ENCODE peak calls at places on chromosomes 4 and X, in five cellular contexts. F is pancreas; G is testis; K is stomach; L is CD4-positive, CD25-positive, alpha-beta regulatory T cell. S is an unnamed sample.

GRCh38 chrX:17022205-17022604 is 75.7 kb downstream of the REPS2 start:
- DNase-seq in F (no peak), G (no peak), K (no peak), L (no peak), S (no peak)

GRCh38 chr4:182101618-182102017 is 141.6 kb upstream of the TENM3 start:
- DNase-seq in F (no peak), G (no peak), K (no peak), L (no peak), S (no peak)

GRCh38 chrX:85244411-85245210 is 820 bp downstream of the ZNF711 start:
- DNase-seq in F (peak), G (peak), K (no peak), L (no peak), S (peak)

GRCh38 chr4:590313-590841 is 14.3 kb upstream of the TMEM271 start:
- DNase-seq in F (no peak), G (no peak), K (no peak), L (no peak), S (no peak)

GRCh38 chrX:150574824-150575409 is 6.5 kb downstream of the MTM1 start:
- DNase-seq in F (no peak), G (no peak), K (no peak), L (peak), S (no peak)

GRCh38 chrX:139691843-139692505 is 16.0 kb downstream of the MCF2 start:
- DNase-seq in F (peak), G (no peak), K (no peak), L (no peak), S (no peak)

GRCh38 chrX:9770319-9770718 is 4.7 kb upstream of the GPR143 start:
- DNase-seq in F (no peak), G (no peak), K (no peak), L (no peak), S (no peak)

GRCh38 chr4:123825596-123826291 is 429.1 kb downstream of the SPRY1 start:
- DNase-seq in F (no peak), G (no peak), K (no peak), L (no peak), S (no peak)

GRCh38 chr4:74311696-74312313 is 3.5 kb downstream of the EPGN start:
- DNase-seq in F (no peak), G (peak), K (no peak), L (peak), S (peak)

GRCh38 chr4:152539556-152540292 is 3.8 kb upstream of the FBXW7 start:
- DNase-seq in F (peak), G (no peak), K (no peak), L (no peak), S (no peak)

GRCh38 chr4:5746829-5747745 is 36.1 kb downstream of the EVC start:
- DNase-seq in F (no peak), G (no peak), K (no peak), L (no peak), S (no peak)

GRCh38 chr4:141730805-141731204 is 94.4 kb downstream of the IL15 start:
- DNase-seq in F (no peak), G (no peak), K (no peak), L (no peak), S (no peak)

GRCh38 chr4:111937368-111937767 is 207.9 kb upstream of the FAM241A start:
- DNase-seq in F (no peak), G (no peak), K (no peak), L (no peak), S (peak)

GRCh38 chrX:9033989-9034388 is at the start of gene FAM9B:
- DNase-seq in F (peak), G (peak), K (no peak), L (no peak), S (no peak)

GRCh38 chrX:151151668-151152267 is 24.6 kb upstream of the GPR50 start:
- DNase-seq in F (no peak), G (peak), K (no peak), L (peak), S (peak)

GRCh38 chrX:109863811-109864210 is 130.8 kb upstream of the ACSL4 start:
- DNase-seq in F (no peak), G (no peak), K (no peak), L (no peak), S (no peak)

GRCh38 chr4:76601791-76602190 is 166.8 kb downstream of the SHROOM3 start:
- DNase-seq in F (no peak), G (no peak), K (no peak), L (no peak), S (no peak)

GRCh38 chrX:22135994-22136684 is 104.0 kb downstream of the PHEX start:
- DNase-seq in F (no peak), G (peak), K (no peak), L (peak), S (peak)

GRCh38 chr4:183860726-183861125 is 44.4 kb upstream of the STOX2 start:
- DNase-seq in F (no peak), G (peak), K (no peak), L (no peak), S (peak)

GRCh38 chr4:111979921-111980320 is 165.3 kb upstream of the FAM241A start:
- DNase-seq in F (no peak), G (no peak), K (no peak), L (no peak), S (no peak)

GRCh38 chrX:137424679-137425078 is 141.2 kb upstream of the ZIC3 start:
- DNase-seq in F (no peak), G (no peak), K (no peak), L (no peak), S (no peak)

GRCh38 chr4:108988514-108989195 is 225.8 kb upstream of the ETNPPL start:
- DNase-seq in F (no peak), G (no peak), K (no peak), L (no peak), S (no peak)

GRCh38 chr4:3706111-3706511 is 60.1 kb upstream of the ADRA2C start:
- DNase-seq in F (no peak), G (no peak), K (no peak), L (no peak), S (no peak)

GRCh38 chr4:16225681-16225995 is 633 bp downstream of the TAPT1 start:
- DNase-seq in F (no peak), G (no peak), K (no peak), L (no peak), S (no peak)

GRCh38 chr4:16225996-16226815 is at the start of gene TAPT1:
- DNase-seq in F (peak), G (peak), K (peak), L (peak), S (peak)

GRCh38 chr4:16224264-16224663 is 2.0 kb downstream of the TAPT1 start:
- DNase-seq in F (no peak), G (peak), K (no peak), L (peak), S (no peak)

GRCh38 chr4:16224669-16225068 is 1.6 kb downstream of the TAPT1 start:
- DNase-seq in F (no peak), G (no peak), K (no peak), L (peak), S (no peak)

GRCh38 chr4:16225139-16225538 is 1.1 kb downstream of the TAPT1 start:
- DNase-seq in F (no peak), G (no peak), K (no peak), L (peak), S (no peak)
- H3K27ac ChIP-seq in F (no peak), G (peak), K (no peak), L (peak), S (no peak)

GRCh38 chr4:25872851-25873631 is 10.3 kb upstream of the SEL1L3 start:
- DNase-seq in F (no peak), G (no peak), K (no peak), L (no peak), S (no peak)

GRCh38 chr4:25870081-25870480 is 7.3 kb upstream of the SEL1L3 start:
- DNase-seq in F (no peak), G (no peak), K (no peak), L (no peak), S (no peak)

GRCh38 chr4:25875281-25875745 is 12.5 kb upstream of the SEL1L3 start:
- DNase-seq in F (no peak), G (no peak), K (no peak), L (no peak), S (no peak)

GRCh38 chr4:25874641-25875040 is 11.9 kb upstream of the SEL1L3 start:
- DNase-seq in F (no peak), G (no peak), K (no peak), L (no peak), S (no peak)

DNA sequence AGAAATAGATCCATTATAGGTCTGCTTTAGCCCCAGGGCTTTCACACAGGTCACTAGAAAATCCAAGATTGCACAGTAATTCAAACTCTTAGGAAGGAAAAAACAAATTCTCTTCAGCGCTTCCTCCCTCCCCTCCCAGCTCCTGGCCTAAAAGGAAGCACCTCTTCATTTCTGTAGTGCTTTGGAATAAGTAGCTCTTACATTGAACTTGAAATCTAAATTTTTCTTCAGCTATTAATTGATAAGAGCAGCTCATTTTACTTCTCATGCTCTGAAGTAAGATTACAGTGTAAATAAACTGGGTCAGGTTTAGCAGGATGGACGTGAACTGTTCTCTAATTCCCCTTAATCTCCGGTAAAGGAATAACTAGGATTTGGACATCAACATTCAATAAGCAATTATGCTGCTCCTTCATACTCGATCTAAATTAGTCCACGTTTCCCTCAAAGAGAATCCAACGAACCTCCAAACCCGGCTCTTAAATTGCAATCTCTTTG is 10.9 kb upstream of the SEL1L3 start:
- DNase-seq in F (no peak), G (no peak), K (no peak), L (no peak), S (no peak)
- H3K27ac ChIP-seq in F (no peak), G (no peak), K (no peak), L (no peak), S (no peak)

GRCh38 chr4:185108185-185108584 is 34.9 kb upstream of the SLC25A4 start:
- DNase-seq in F (no peak), G (no peak), K (no peak), L (no peak), S (no peak)

GRCh38 chr4:185110375-185110823 is 32.7 kb upstream of the SLC25A4 start:
- DNase-seq in F (peak), G (no peak), K (peak), L (no peak), S (no peak)

GRCh38 chr4:185109736-185110135 is 33.3 kb upstream of the SLC25A4 start:
- DNase-seq in F (no peak), G (no peak), K (no peak), L (no peak), S (no peak)

GRCh38 chr4:185106353-185106752 is 36.7 kb upstream of the SLC25A4 start:
- DNase-seq in F (no peak), G (no peak), K (no peak), L (no peak), S (no peak)

GRCh38 chr4:185108669-185109068 is 34.4 kb upstream of the SLC25A4 start:
- DNase-seq in F (no peak), G (no peak), K (peak), L (no peak), S (no peak)
- H3K27ac ChIP-seq in F (peak), G (no peak), K (no peak), L (no peak), S (no peak)

GRCh38 chr4:128661529-128661928 is 148.0 kb upstream of the JADE1 start:
- DNase-seq in F (no peak), G (no peak), K (no peak), L (no peak), S (no peak)

GRCh38 chr4:128657638-128658037 is 151.9 kb upstream of the JADE1 start:
- DNase-seq in F (no peak), G (no peak), K (no peak), L (no peak), S (no peak)

GRCh38 chr4:128663325-128663724 is 146.2 kb upstream of the JADE1 start:
- DNase-seq in F (no peak), G (no peak), K (peak), L (peak), S (no peak)

GRCh38 chr4:128658214-128658621 is 151.3 kb upstream of the JADE1 start:
- DNase-seq in F (no peak), G (no peak), K (no peak), L (no peak), S (no peak)

DNA sequence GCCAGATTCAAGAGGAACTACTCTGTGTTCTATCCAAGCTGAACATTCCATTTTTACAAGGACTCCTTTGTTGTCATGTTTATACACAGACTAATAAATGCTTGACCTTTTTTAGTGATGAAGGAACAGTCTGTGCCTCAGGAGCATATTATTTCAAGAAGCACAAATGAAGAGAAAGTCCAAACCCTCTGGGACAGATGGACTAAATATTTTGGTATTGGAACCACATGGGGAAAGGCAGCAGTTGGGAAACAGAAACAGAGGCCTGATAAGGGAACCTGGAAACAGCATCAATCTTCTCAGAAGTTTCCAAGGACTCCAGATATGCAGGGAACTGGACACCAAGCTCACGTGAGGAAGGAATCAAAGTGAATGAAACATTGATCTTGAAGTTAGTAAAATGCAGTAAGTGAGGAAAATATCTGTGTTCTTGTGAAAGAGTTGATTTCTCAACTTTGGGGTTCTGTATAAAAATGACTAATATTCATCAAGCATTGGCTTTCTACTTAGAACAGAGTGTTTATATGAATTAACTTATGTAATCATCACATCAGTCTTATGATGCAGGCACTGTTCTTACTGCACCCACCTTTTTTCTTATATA is 149.0 kb upstream of the JADE1 start:
- DNase-seq in F (no peak), G (peak), K (no peak), L (no peak), S (no peak)
- H3K27ac ChIP-seq in F (peak), G (peak), K (no peak), L (no peak), S (no peak)

DNA sequence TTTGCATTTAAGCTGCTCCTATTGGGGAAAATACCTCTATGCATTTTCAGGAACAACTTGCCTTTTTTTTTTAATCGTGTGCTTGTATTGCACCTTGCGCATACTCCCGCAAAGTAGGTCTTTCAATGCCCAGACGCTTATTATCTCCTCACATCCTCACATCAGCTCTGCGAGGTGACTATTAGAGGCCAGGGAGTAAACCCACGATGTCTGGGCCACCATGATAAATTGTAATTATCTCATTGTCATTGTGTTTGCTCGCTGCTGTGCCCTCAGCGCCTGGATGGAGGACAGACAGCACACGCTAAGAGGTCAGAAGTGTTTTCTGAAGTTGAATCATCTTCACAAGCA is 974 bp upstream of the RELL1 start:
- DNase-seq in F (no peak), G (no peak), K (no peak), L (no peak), S (no peak)
- H3K27ac ChIP-seq in F (no peak), G (peak), K (no peak), L (peak), S (peak)

DNA sequence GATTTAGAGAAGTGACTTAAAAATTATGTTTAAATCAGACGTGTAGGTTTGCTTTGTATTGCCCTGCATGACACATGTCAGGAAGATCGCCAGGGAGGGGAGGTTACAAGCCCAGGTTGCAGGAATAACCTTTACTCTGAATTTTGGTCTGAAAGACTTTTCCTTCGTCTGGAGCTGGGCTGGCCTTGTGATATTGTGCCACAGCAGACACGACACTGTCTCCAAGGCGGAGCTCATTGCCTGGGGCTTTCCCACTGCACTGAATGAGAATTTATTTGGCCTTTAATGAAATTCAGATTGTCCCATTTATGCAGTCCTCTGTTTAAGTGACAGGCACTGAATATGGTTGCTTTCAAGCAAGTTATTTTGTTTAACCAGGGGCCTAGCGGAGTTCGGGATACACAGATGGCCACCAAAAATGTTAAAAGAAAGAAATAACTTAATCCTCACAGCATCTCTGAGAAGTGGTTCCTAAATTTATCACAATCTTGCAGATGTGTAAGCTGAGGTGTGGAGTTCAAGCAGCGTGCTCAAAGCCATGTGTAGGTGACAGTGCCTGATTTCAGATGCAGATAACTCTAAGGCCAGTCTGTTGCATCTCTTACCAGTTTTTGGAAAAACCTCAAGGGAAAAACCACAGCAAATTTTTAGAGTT is 45.2 kb downstream of the RHOH start:
- DNase-seq in F (no peak), G (no peak), K (no peak), L (no peak), S (no peak)
- H3K27ac ChIP-seq in F (no peak), G (no peak), K (no peak), L (peak), S (no peak)

GRCh38 chr4:85836588-85836987 is 361.6 kb downstream of the ARHGAP24 start:
- DNase-seq in F (no peak), G (no peak), K (no peak), L (no peak), S (no peak)
- H3K27ac ChIP-seq in F (no peak), G (no peak), K (no peak), L (no peak), S (no peak)

DNA sequence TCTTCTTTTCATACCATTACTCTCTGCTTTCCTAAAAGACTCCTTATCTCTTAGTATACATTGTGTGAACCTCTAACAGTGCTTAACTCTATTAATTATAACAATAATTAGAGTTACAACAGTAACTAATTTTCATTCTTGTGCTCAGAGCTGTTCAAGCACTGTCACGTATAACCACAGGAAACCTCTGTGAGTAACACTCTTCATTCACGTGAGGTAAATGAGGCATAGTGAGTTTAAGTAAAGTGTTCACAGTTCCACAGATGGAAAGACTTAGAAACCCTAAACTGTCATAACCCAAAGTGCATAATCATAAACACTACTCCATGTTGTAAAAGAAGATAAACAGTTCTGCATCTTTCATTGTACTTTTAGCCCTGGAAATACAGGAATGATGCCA is 222.4 kb downstream of the CCSER1 start:
- DNase-seq in F (no peak), G (no peak), K (no peak), L (no peak), S (no peak)
- H3K27ac ChIP-seq in F (no peak), G (no peak), K (no peak), L (no peak), S (no peak)

GRCh38 chrX:52923781-52924241 is 26.7 kb downstream of the FAM156B start:
- DNase-seq in F (no peak), G (no peak), K (peak), L (no peak), S (peak)
- H3K27ac ChIP-seq in F (no peak), G (no peak), K (no peak), L (no peak), S (peak)

GRCh38 chr4:119629142-119629471 is 503 bp upstream of the PDE5A start:
- DNase-seq in F (no peak), G (no peak), K (no peak), L (no peak), S (no peak)
- H3K27ac ChIP-seq in F (peak), G (peak), K (peak), L (no peak), S (no peak)

S was measured in RWPE1.